ENCODE peak calls at places on chromosomes 2 and 18, in four cellular contexts. I, E, U and P are unnamed samples. For H3K4me1, the result is how much of the 10 kb centered on the place peaks cover.

GRCh38 chr2:38533180-38533579 is 69.5 kb downstream of the HNRNPLL start:
- DNase-seq in U (no peak), I (no peak), E (no peak), P (no peak)

GRCh38 chr2:8803658-8804379 is 33.6 kb downstream of the KIDINS220 start:
- DNase-seq in I (peak), U (no peak), E (peak), P (peak)

GRCh38 chr18:52715421-52715820 is 375.4 kb downstream of the DCC start:
- DNase-seq in U (no peak), I (no peak), E (no peak), P (no peak)

GRCh38 chr2:214203744-214204289 is 207.0 kb upstream of the VWC2L start:
- DNase-seq in I (no peak), U (no peak), E (no peak), P (no peak)

GRCh38 chr2:102342888-102343287 is 12.7 kb upstream of the IL18R1 start:
- DNase-seq in E (no peak), I (no peak), U (no peak), P (peak)

GRCh38 chr2:16253291-16253690 is 312.9 kb downstream of the MYCN start:
- DNase-seq in E (no peak), U (no peak), I (no peak), P (no peak)

GRCh38 chr2:225025917-225026571 is 16.2 kb downstream of the DOCK10 start:
- DNase-seq in I (no peak), U (no peak), E (no peak), P (no peak)

GRCh38 chr2:127589358-127589757 is 53.9 kb downstream of the MYO7B start:
- DNase-seq in I (no peak), U (no peak), E (no peak), P (no peak)

GRCh38 chr2:120684691-120685402 is 50.8 kb upstream of the GLI2 start:
- DNase-seq in U (no peak), E (no peak), I (no peak), P (no peak)

GRCh38 chr2:65370387-65371093 is 61.9 kb downstream of the SPRED2 start:
- DNase-seq in E (no peak), I (peak), U (no peak), P (no peak)

GRCh38 chr2:68463287-68463877 is 3.7 kb downstream of the FBXO48 start:
- DNase-seq in I (peak), E (peak), U (no peak), P (peak)

GRCh38 chr2:232988444-232988843 is 24.6 kb downstream of the NGEF start:
- DNase-seq in U (peak), E (no peak), I (peak), P (peak)

GRCh38 chr2:36797324-36798070 is 101.0 kb downstream of the VIT start:
- DNase-seq in I (no peak), U (no peak), E (no peak), P (no peak)

GRCh38 chr2:74821177-74822124 is 12.5 kb upstream of the HK2 start:
- DNase-seq in U (no peak), E (no peak), I (peak), P (no peak)

GRCh38 chr2:177669625-177670330 is 277.2 kb downstream of the AGPS start:
- DNase-seq in I (no peak), E (no peak), U (no peak), P (no peak)

GRCh38 chr2:189851174-189851826 is 67.0 kb downstream of the PMS1 start:
- DNase-seq in U (no peak), E (no peak), I (no peak), P (no peak)

GRCh38 chr2:239834143-239834542 is 191.0 kb downstream of the NDUFA10 start:
- DNase-seq in I (no peak), E (no peak), U (no peak), P (no peak)

GRCh38 chr2:17879137-17879912 is 858 bp downstream of the KCNS3 start:
- DNase-seq in U (peak), I (no peak), E (peak), P (peak)
- TF ChIP-seq EZH2 in U (no peak), I (peak), E (no peak), P (peak)

DNA sequence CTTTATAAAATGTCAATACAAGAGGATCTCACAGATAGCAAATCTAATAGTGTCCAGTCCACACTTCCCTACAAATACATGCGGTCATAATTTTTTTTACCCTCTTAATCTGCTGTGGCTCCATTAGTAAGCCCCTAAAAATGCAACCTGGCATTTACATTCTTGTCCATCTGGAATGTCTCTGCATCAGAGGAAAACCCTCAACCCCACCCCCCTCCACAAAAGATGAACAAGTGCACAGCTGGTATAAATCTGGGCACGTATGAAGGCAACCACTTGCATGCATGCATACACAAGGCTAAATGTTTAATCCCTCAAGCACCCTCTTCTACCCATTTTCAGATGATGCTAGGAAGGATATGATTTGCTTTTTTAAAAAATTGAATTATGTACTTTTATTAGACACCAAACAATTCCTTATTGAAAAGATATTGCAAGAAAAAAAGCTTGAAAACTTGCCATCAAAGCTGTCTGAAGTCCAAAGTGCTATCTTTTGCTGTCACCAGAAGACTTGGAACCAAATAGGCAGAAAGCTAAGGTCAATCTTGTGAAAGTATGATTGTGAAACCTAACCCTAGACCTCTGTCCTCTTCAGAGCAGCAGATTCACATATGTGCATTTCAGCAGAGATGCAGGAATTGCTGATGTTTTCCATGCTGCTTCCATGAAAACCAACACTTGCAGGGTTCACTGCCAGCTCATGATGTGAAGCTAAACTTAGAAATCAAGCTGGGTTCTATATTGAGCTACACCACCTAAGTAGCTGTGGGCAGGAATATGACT is 39.0 kb downstream of the IRS1 start:
- DNase-seq in E (no peak), I (peak), U (no peak), P (no peak)
- TF ChIP-seq JUN in E (no peak), I (peak), U (no peak), P (no peak)

GRCh38 chr2:105315314-105315713 is 14.2 kb downstream of the TGFBRAP1 start:
- DNase-seq in I (no peak), E (no peak), U (no peak), P (no peak)
- H3K4me1 ChIP-seq in I (under half), E (under half), U (under half), P (under half)

GRCh38 chr2:181682795-181683517 is 2.6 kb upstream of the NEUROD1 start:
- DNase-seq in E (no peak), I (no peak), U (no peak), P (no peak)
- TF ChIP-seq EZH2 in E (no peak), I (peak), U (peak), P (peak)